ENCODE peak calls at places on chromosomes 7 and 10, in six cellular contexts. S is stomach, Z is sigmoid colon, E is HCT116, C is IMR-90, R is A549. A is an unnamed sample. For H3K4me1, the result is how much of the 10 kb centered on the place peaks cover.

GRCh38 chr10:110414563-110415309 is 83.0 kb upstream of the DUSP5 start:
- DNase-seq in S (peak), E (peak), Z (no peak), C (no peak), R (peak), A (no peak)

GRCh38 chr7:155597753-155598140 is 46.7 kb upstream of the RBM33 start:
- DNase-seq in S (peak), C (no peak), E (no peak), Z (no peak), R (peak), A (no peak)

GRCh38 chr10:75187961-75188426 is 22.6 kb upstream of the VDAC2 start:
- DNase-seq in E (peak), S (peak), C (peak), Z (no peak), R (peak), A (peak)

GRCh38 chr7:74006451-74007259 is 21.3 kb upstream of the ELN start:
- DNase-seq in Z (no peak), C (no peak), S (peak), R (no peak), E (no peak), A (no peak)

GRCh38 chr10:98276316-98276715 is 8.3 kb upstream of the LOXL4 start:
- DNase-seq in R (no peak), C (no peak), S (no peak), Z (no peak), E (no peak), A (no peak)

GRCh38 chr10:14450041-14450491 is 119.3 kb upstream of the FRMD4A start:
- DNase-seq in S (peak), R (no peak), C (peak), E (no peak), Z (no peak), A (no peak)

GRCh38 chr10:7084255-7085005 is 326.4 kb downstream of the SFMBT2 start:
- DNase-seq in Z (no peak), S (no peak), E (no peak), C (peak), R (no peak), A (no peak)

GRCh38 chr10:16360001-16360400 is 76.8 kb upstream of the PTER start:
- DNase-seq in Z (no peak), E (no peak), C (no peak), S (no peak), R (no peak), A (no peak)

GRCh38 chr7:66146701-66147100 is 32.1 kb downstream of the CRCP start:
- DNase-seq in C (peak), Z (no peak), S (no peak), R (no peak), E (no peak), A (no peak)

GRCh38 chr7:47757946-47758371 is 176.0 kb upstream of the TNS3 start:
- DNase-seq in E (no peak), C (peak), Z (no peak), R (no peak), S (peak), A (peak)

GRCh38 chr10:25076501-25077197 is 60.2 kb downstream of the THNSL1 start:
- DNase-seq in R (no peak), C (peak), Z (no peak), S (no peak), E (no peak), A (no peak)

GRCh38 chr10:29652192-29652591 is 17.4 kb upstream of the SVIL start:
- DNase-seq in C (no peak), E (no peak), R (no peak), S (no peak), Z (no peak), A (no peak)

GRCh38 chr7:150451097-150451793 is 815 bp downstream of the GIMAP8 start:
- DNase-seq in S (no peak), E (no peak), R (no peak), Z (peak), C (no peak), A (peak)

GRCh38 chr7:43834463-43835251 is 34.7 kb downstream of the MRPS24 start:
- DNase-seq in E (no peak), Z (no peak), C (peak), R (peak), S (no peak), A (peak)

GRCh38 chr7:28573059-28573553 is 160.8 kb downstream of the CREB5 start:
- DNase-seq in Z (no peak), R (no peak), E (no peak), C (peak), S (peak), A (no peak)

GRCh38 chr7:111833461-111833860 is 271.2 kb upstream of the IMMP2L start:
- DNase-seq in C (peak), S (no peak), R (no peak), E (no peak), Z (no peak), A (no peak)

GRCh38 chr10:33155720-33156638 is 178.5 kb downstream of the NRP1 start:
- DNase-seq in R (peak), S (no peak), E (no peak), C (peak), Z (no peak), A (no peak)

GRCh38 chr10:93476756-93477155 is 5.4 kb downstream of the MYOF start:
- DNase-seq in Z (no peak), R (no peak), S (no peak), C (no peak), E (no peak), A (no peak)

GRCh38 chr10:21501731-21502370 is 23.6 kb downstream of the SKIDA1 start:
- DNase-seq in S (no peak), R (no peak), E (no peak), C (no peak), Z (no peak), A (no peak)

GRCh38 chr10:62185914-62186692 is 82.5 kb downstream of the RTKN2 start:
- DNase-seq in Z (no peak), R (no peak), S (no peak), C (no peak), E (no peak), A (no peak)

GRCh38 chr7:129308047-129308446 is 83.2 kb downstream of the AHCYL2 start:
- DNase-seq in C (peak), S (no peak), R (no peak), E (no peak), Z (no peak), A (no peak)

GRCh38 chr10:120369831-120370230 is 87.2 kb upstream of the PLPP4 start:
- DNase-seq in S (no peak), R (no peak), Z (no peak), E (no peak), C (no peak), A (no peak)

GRCh38 chr10:118459642-118460193 is 117.6 kb upstream of the FAM204A start:
- DNase-seq in Z (peak), E (peak), S (peak), R (peak), C (peak), A (peak)

GRCh38 chr7:20310963-20311742 is 19.5 kb upstream of the ITGB8 start:
- DNase-seq in E (peak), C (peak), S (no peak), Z (no peak), R (peak), A (no peak)

GRCh38 chr7:157211710-157212109 is 73.0 kb downstream of the UBE3C start:
- DNase-seq in C (peak), Z (no peak), R (no peak), E (no peak), S (no peak), A (no peak)

GRCh38 chr10:29908977-29909376 is 150.4 kb downstream of the JCAD start:
- DNase-seq in C (no peak), E (no peak), R (no peak), S (no peak), Z (no peak), A (no peak)

GRCh38 chr10:546451-546850 is 143.0 kb downstream of the DIP2C start:
- DNase-seq in C (no peak), Z (no peak), S (no peak), E (no peak), R (no peak), A (no peak)

GRCh38 chr7:154342971-154343633 is 290.9 kb downstream of the DPP6 start:
- DNase-seq in C (no peak), Z (no peak), E (no peak), R (no peak), S (no peak), A (no peak)

GRCh38 chr10:77532068-77532467 is 105.5 kb downstream of the KCNMA1 start:
- DNase-seq in S (no peak), E (no peak), R (no peak), C (peak), Z (no peak), A (no peak)

GRCh38 chr10:32077896-32078295 is 21.7 kb upstream of the KIF5B start:
- DNase-seq in E (no peak), C (peak), Z (peak), R (peak), S (no peak), A (no peak)

GRCh38 chr7:158824028-158824427 is 5.3 kb downstream of the ESYT2 start:
- DNase-seq in C (no peak), E (no peak), Z (no peak), S (no peak), R (no peak), A (peak)

GRCh38 chr7:90952649-90952991 is 311.6 kb upstream of the FZD1 start:
- DNase-seq in C (no peak), R (no peak), Z (no peak), E (no peak), S (no peak), A (no peak)

GRCh38 chr7:105587899-105588690 is 6.8 kb upstream of the EFCAB10 start:
- DNase-seq in Z (no peak), R (no peak), S (no peak), E (no peak), C (peak), A (no peak)

GRCh38 chr10:23399701-23400144 is 39.2 kb upstream of the OTUD1 start:
- DNase-seq in C (peak), E (no peak), Z (no peak), S (no peak), R (peak), A (no peak)

GRCh38 chr7:158843775-158844174 is 12.6 kb upstream of the DYNC2I1 start:
- DNase-seq in R (no peak), E (no peak), S (no peak), C (no peak), Z (no peak), A (no peak)

GRCh38 chr10:125276137-125276536 is 115.8 kb upstream of the CTBP2 start:
- DNase-seq in R (no peak), S (no peak), C (no peak), Z (no peak), E (no peak), A (no peak)

GRCh38 chr7:29657288-29657687 is 93.7 kb downstream of the PRR15 start:
- DNase-seq in C (no peak), R (no peak), E (no peak), Z (no peak), S (no peak), A (no peak)

GRCh38 chr10:79191951-79192676 is 123.3 kb downstream of the ZMIZ1 start:
- DNase-seq in Z (no peak), S (no peak), E (no peak), R (no peak), C (no peak), A (no peak)
- TF ChIP-seq POLR2A in Z (no peak), S (no peak), E (no peak), R (no peak), C (no peak), A (no peak)

GRCh38 chr10:63522129-63522687 is 1.0 kb downstream of the REEP3 start:
- DNase-seq in E (no peak), Z (no peak), C (peak), R (peak), S (no peak), A (no peak)
- H3K4me1 ChIP-seq in E (under half), Z (half or more), C (under half), R (under half), S (under half), A (under half)

GRCh38 chr7:117631652-117632051 is 151.8 kb downstream of the CFTR start:
- DNase-seq in Z (no peak), S (no peak), E (no peak), C (no peak), R (no peak), A (no peak)

GRCh38 chr7:117630907-117631564 is 151.2 kb downstream of the CFTR start:
- DNase-seq in S (no peak), E (no peak), Z (no peak), R (no peak), C (no peak), A (no peak)

DNA sequence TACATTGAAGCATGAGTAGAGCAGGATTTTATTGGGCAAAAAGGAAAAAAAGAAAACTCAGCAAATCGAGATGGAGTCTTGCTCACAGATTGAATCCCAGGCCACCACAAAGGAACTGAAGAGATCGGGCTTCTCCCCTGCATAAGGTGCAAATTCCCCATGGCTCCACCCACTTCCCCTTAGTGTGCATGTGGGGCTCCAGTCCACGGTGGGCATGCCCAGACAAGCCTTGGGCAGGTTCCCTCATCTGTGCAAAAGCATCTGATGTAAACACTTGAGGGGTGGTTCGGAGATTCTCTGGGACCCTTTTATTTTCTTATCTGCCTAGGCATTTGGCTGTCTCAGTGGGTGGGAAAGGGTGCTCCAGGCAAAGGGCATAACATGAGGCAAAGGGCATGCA is 150.7 kb downstream of the CFTR start:
- DNase-seq in C (no peak), S (no peak), R (no peak), E (no peak), Z (no peak), A (no peak)
- TF ChIP-seq POLR2A in C (no peak), S (no peak), R (no peak), E (no peak), Z (no peak), A (no peak)

DNA sequence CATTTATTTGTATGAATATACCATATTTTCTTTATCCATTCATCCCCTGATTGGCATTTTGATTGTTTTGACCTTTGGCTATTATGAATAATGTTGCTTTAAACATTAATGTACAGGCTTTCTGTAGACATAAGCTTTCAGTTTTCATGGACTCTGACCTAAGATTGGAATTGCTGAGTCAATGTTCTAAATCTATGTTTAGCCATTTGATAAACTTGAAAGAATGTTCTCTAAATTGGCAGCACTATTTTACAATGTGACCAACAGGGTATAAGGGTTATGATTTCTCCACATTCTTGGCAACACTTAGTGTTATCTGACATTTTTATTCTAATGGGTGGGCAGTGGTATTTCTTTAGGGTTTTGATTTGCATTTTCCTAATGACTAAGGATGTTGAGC is 229.7 kb upstream of the ETV1 start:
- DNase-seq in Z (no peak), S (no peak), C (no peak), E (no peak), R (no peak), A (no peak)
- H3K4me1 ChIP-seq in Z (under half), S (under half), C (under half), E (under half), R (under half), A (under half)

GRCh38 chr7:116439856-116440549 is 59.5 kb upstream of the CAV2 start:
- DNase-seq in C (no peak), E (no peak), Z (no peak), R (no peak), S (no peak), A (no peak)

GRCh38 chr7:116443646-116444045 is 55.9 kb upstream of the CAV2 start:
- DNase-seq in S (no peak), C (no peak), Z (no peak), E (no peak), R (no peak), A (no peak)

GRCh38 chr7:116445447-116445846 is 54.1 kb upstream of the CAV2 start:
- DNase-seq in Z (no peak), R (no peak), E (no peak), C (no peak), S (no peak), A (no peak)

GRCh38 chr7:116441534-116441933 is 58.0 kb upstream of the CAV2 start:
- DNase-seq in C (peak), R (no peak), Z (no peak), S (no peak), E (no peak), A (no peak)

DNA sequence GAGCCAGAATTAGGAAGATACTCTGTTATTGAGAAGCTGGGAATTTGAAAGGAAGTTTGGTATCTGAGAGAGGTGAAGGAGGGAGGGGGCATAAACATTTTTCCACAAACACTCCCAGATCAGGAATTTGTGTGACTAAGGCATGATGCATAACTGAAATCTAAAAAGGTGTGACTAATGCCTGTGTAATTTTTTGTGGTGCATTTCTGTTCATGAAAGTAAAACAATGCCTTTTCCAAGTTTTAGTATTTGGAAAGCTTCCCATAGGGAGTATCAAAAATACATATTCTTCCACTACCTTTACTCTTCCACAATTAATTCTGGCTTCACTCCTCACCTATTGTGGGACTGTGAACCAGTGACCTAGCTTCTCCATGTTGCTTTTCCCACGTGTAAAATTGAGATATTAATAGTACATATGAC is 56.4 kb upstream of the CAV2 start:
- DNase-seq in S (no peak), C (peak), Z (no peak), R (peak), E (peak), A (no peak)
- TF ChIP-seq POLR2A in S (no peak), C (no peak), Z (no peak), R (no peak), E (no peak), A (no peak)

GRCh38 chr10:13102002-13102794 is 2.2 kb downstream of the OPTN start:
- DNase-seq in S (no peak), C (peak), Z (no peak), E (no peak), R (no peak), A (no peak)

GRCh38 chr10:13105184-13105583 is 5.2 kb downstream of the OPTN start:
- DNase-seq in Z (no peak), R (no peak), C (peak), S (no peak), E (no peak), A (no peak)

GRCh38 chr10:13103554-13103953 is 3.6 kb downstream of the OPTN start:
- DNase-seq in S (no peak), E (no peak), C (no peak), Z (no peak), R (no peak), A (no peak)

GRCh38 chr10:13106387-13106786 is 6.4 kb downstream of the OPTN start:
- DNase-seq in S (no peak), C (no peak), R (no peak), E (no peak), Z (no peak), A (no peak)

GRCh38 chr10:13104697-13105096 is 4.7 kb downstream of the OPTN start:
- DNase-seq in E (no peak), S (no peak), Z (no peak), R (no peak), C (no peak), A (no peak)
- H3K4me1 ChIP-seq in E (under half), S (under half), Z (under half), R (under half), C (under half), A (half or more)

A was measured in Peyer's patch.